ENCODE peak calls at places on chromosomes 5 and 9, in four cellular contexts. A, C, W and E are unnamed samples.

GRCh38 chr9:69028754-69029153 is 6.8 kb upstream of the FXN start:
- DNase-seq in A (no peak), C (no peak), W (no peak), E (no peak)

GRCh38 chr9:98080780-98081179 is 24.2 kb downstream of the NANS start:
- DNase-seq in A (no peak), C (no peak), W (no peak), E (no peak)

GRCh38 chr9:61671276-61671973 is 481.6 kb downstream of the SPATA31A7 start:
- DNase-seq in A (no peak), C (no peak), W (no peak), E (no peak)

GRCh38 chr5:65203746-65204145 is 278.0 kb downstream of the ADAMTS6 start:
- DNase-seq in A (no peak), C (no peak), W (no peak), E (peak; percentile 59)

GRCh38 chr5:55471468-55471867 is 63.3 kb downstream of the PLPP1 start:
- DNase-seq in A (no peak), C (no peak), W (no peak), E (no peak)

GRCh38 chr5:32072054-32072453 is 102.1 kb downstream of the GOLPH3 start:
- DNase-seq in A (no peak), C (no peak), W (no peak), E (no peak)

GRCh38 chr9:18390393-18390792 is 83.6 kb upstream of the ADAMTSL1 start:
- DNase-seq in A (no peak), C (peak; percentile 27), W (no peak), E (peak; percentile 84)

GRCh38 chr5:157303667-157304327 is 37.9 kb downstream of the CYFIP2 start:
- DNase-seq in A (peak; percentile 54), C (no peak), W (no peak), E (no peak)

GRCh38 chr9:68725070-68725469 is 20.0 kb downstream of the PIP5K1B start:
- DNase-seq in A (no peak), C (no peak), W (no peak), E (no peak)

GRCh38 chr5:74296685-74297084 is 343.8 kb downstream of the ENC1 start:
- DNase-seq in A (no peak), C (no peak), W (no peak), E (peak; percentile 22)

GRCh38 chr5:125148706-125149105 is 402.3 kb upstream of the ZNF608 start:
- DNase-seq in A (no peak), C (no peak), W (no peak), E (no peak)

GRCh38 chr9:131178382-131178781 is 53.0 kb downstream of the NUP214 start:
- DNase-seq in A (peak; percentile 53), C (no peak), W (peak; percentile 75), E (peak; percentile 38)

GRCh38 chr9:92664394-92665152 is 5.4 kb downstream of the IPPK start:
- DNase-seq in A (no peak), C (no peak), W (no peak), E (no peak)

GRCh38 chr5:168877132-168877895 is 298.1 kb upstream of the PANK3 start:
- DNase-seq in A (no peak), C (no peak), W (no peak), E (no peak)

GRCh38 chr5:141223112-141223783 is at the start of gene PCDHB14:
- DNase-seq in A (peak; percentile 26), C (no peak), W (no peak), E (no peak)

GRCh38 chr9:135344915-135345500 is 134.6 kb upstream of the PPP1R26 start:
- DNase-seq in A (no peak), C (no peak), W (no peak), E (no peak)

GRCh38 chr5:157546456-157547100 is 29.0 kb downstream of the ADAM19 start:
- DNase-seq in A (no peak), C (no peak), W (no peak), E (no peak)

GRCh38 chr9:84397822-84398221 is 57.3 kb upstream of the SLC28A3 start:
- DNase-seq in A (no peak), C (no peak), W (no peak), E (peak; percentile 19)

GRCh38 chr5:115098041-115098702 is 71.5 kb downstream of the TRIM36 start:
- DNase-seq in A (peak; percentile 22), C (no peak), W (no peak), E (peak; percentile 34)

GRCh38 chr9:115115924-115116323 is 2.0 kb downstream of the TNC start:
- DNase-seq in A (no peak), C (no peak), W (no peak), E (no peak)

GRCh38 chr9:31030741-31031202 is 1353.7 kb upstream of the ACO1 start:
- DNase-seq in A (no peak), C (no peak), W (no peak), E (peak; percentile 27)

GRCh38 chr5:53027913-53028312 is 38.8 kb downstream of the ITGA2 start:
- DNase-seq in A (no peak), C (no peak), W (no peak), E (no peak)

GRCh38 chr5:105639068-105639467 is 2031.7 kb downstream of the EFNA5 start:
- DNase-seq in A (no peak), C (no peak), W (no peak), E (no peak)

GRCh38 chr5:5492087-5492933 is 69.8 kb downstream of the ICE1 start:
- DNase-seq in A (peak; percentile 85), C (peak; percentile 84), W (peak; percentile 47), E (peak; percentile 47)

GRCh38 chr5:53253421-53253871 is 143.9 kb upstream of the MOCS2 start:
- DNase-seq in A (no peak), C (no peak), W (no peak), E (peak; percentile 13)

GRCh38 chr5:161094411-161094810 is 242.4 kb upstream of the ATP10B start:
- DNase-seq in A (no peak), C (no peak), W (no peak), E (peak; percentile 9)

GRCh38 chr9:124217839-124218437 is 39.8 kb upstream of the NEK6 start:
- DNase-seq in A (no peak), C (no peak), W (no peak), E (no peak)

GRCh38 chr5:94928891-94929290 is 310.4 kb downstream of the SLF1 start:
- DNase-seq in A (no peak), C (no peak), W (no peak), E (no peak)

GRCh38 chr5:144189800-144190429 is 19.2 kb downstream of the KCTD16 start:
- DNase-seq in A (no peak), C (no peak), W (no peak), E (no peak)

GRCh38 chr5:142259758-142260157 is 65.1 kb downstream of the SPRY4 start:
- DNase-seq in A (no peak), C (no peak), W (no peak), E (no peak)